ENCODE peak calls at places on chromosomes 13 and 19, in nine cellular contexts. W is transverse colon; C is stomach; D is chondrocyte; R is progenitor cell of endocrine pancreas; S is sigmoid colon; J is left lung; Q is CD4-positive, alpha-beta T cell; F is fibroblast of the aortic adventitia. M is an unnamed sample.

GRCh38 chr13:100542546-100543156 is 45.9 kb downstream of the GGACT start:
- DNase-seq in W (no peak), C (no peak), D (no peak), R (no peak), S (peak; percentile 21), J (no peak), Q (no peak), F (peak; percentile 62), M (peak; percentile 88)

GRCh38 chr19:14555918-14556661 is 15.8 kb downstream of the NDUFB7 start:
- DNase-seq in W (no peak), C (no peak), D (no peak), R (no peak), S (no peak), J (no peak), Q (no peak), F (no peak), M (peak; percentile 43)

GRCh38 chr19:7500811-7501450 is 12.1 kb upstream of the PEX11G start:
- DNase-seq in W (peak; percentile 74), C (peak; percentile 72), D (no peak), R (peak; percentile 72), S (no peak), J (no peak), Q (no peak), F (no peak), M (no peak)

GRCh38 chr19:41530761-41531301 is 45.1 kb upstream of the CEACAM21 start:
- DNase-seq in W (no peak), C (no peak), D (no peak), R (no peak), S (no peak), J (peak; percentile 52), Q (no peak), F (no peak), M (peak; percentile 27)

GRCh38 chr19:54096642-54097106 is 3.9 kb downstream of the OSCAR start:
- DNase-seq in W (peak; percentile 42), C (no peak), D (peak; percentile 37), R (no peak), S (peak; percentile 68), J (peak; percentile 42), Q (no peak), F (peak; percentile 59), M (peak; percentile 58)

GRCh38 chr13:113446488-113446854 is 6.8 kb downstream of the ADPRHL1 start:
- DNase-seq in W (no peak), C (no peak), D (no peak), R (no peak), S (no peak), J (no peak), Q (no peak), F (no peak), M (no peak)

GRCh38 chr19:55005684-55006488 is 32.2 kb downstream of the GP6 start:
- DNase-seq in W (no peak), C (no peak), D (no peak), R (no peak), S (no peak), J (peak; percentile 40), Q (peak; percentile 14), F (no peak), M (peak; percentile 2)

GRCh38 chr19:22332924-22333323 is 46.7 kb downstream of the ZNF729 start:
- DNase-seq in W (no peak), C (no peak), D (no peak), R (no peak), S (no peak), J (no peak), Q (no peak), F (no peak), M (peak; percentile 2)

GRCh38 chr13:108342369-108343289 is 73.1 kb downstream of the TNFSF13B start:
- DNase-seq in W (no peak), C (no peak), D (no peak), R (no peak), S (no peak), J (no peak), Q (no peak), F (peak; percentile 52), M (peak; percentile 78)

GRCh38 chr13:112844879-112845278 is 124.1 kb upstream of the MCF2L start:
- DNase-seq in W (no peak), C (no peak), D (no peak), R (no peak), S (no peak), J (no peak), Q (no peak), F (no peak), M (no peak)

GRCh38 chr19:32543107-32543900 is 37.7 kb upstream of the PDCD5 start:
- DNase-seq in W (no peak), C (no peak), D (no peak), R (no peak), S (no peak), J (no peak), Q (no peak), F (no peak), M (peak; percentile 22)

GRCh38 chr19:44303976-44304568 is 753 bp downstream of the ZNF235 start:
- DNase-seq in W (peak; percentile 12), C (no peak), D (no peak), R (no peak), S (no peak), J (no peak), Q (no peak), F (no peak), M (no peak)

GRCh38 chr13:27869436-27870090 is 50.2 kb upstream of the PDX1 start:
- DNase-seq in W (no peak), C (no peak), D (no peak), R (no peak), S (no peak), J (no peak), Q (no peak), F (no peak), M (no peak)

DNA sequence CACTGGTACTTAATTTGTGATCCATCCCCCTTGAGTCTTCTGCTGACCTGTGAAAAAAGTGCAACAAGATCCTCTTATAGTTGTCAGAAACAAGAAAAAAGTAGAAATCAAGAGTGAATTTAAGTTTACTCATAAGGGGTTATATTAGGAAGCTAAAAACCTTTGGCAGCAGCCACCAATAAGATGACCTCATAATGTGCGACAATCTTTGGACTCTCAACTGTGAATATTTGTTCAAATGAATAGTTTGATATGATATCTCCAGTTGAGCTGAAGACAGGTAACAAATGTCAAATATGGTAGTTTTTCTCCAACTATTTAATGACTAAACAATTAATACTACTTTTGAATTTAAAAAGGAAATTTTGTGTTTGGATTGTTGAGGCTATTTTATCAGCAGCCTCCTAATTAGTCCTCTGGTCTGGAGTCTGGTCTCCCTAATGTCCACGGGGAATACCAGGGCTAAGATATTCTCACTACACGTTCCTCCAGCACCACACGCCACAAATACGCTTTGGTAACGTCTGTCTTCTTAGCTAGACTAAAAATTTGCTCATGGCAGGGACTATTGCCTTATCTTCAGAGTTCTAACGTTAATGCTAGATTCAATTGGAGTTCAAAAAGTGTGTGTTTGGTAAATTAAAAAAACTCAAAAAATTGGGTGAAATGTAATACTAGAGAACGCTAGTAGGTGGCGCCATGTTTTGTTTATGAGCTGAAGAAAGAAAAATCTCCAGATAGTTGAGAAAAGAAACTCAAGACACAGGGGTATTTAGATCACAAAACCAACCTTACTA is 51.0 kb upstream of the PDX1 start:
- DNase-seq in W (no peak), C (no peak), D (no peak), R (no peak), S (no peak), J (no peak), Q (no peak), F (peak; percentile 32), M (peak; percentile 36)
- TF ChIP-seq CTCF in W (peak; percentile 46), C (peak; percentile 43), D (peak; percentile 79), R (peak; percentile 65), S (no peak), J (peak; percentile 9), Q (peak; percentile 44), F (peak; percentile 59), M (peak; percentile 61)

GRCh38 chr19:40369797-40370196 is 20.2 kb downstream of the HIPK4 start:
- DNase-seq in W (no peak), C (no peak), D (no peak), R (no peak), S (no peak), J (no peak), Q (no peak), F (no peak), M (no peak)

GRCh38 chr19:40365010-40365409 is 16.5 kb downstream of the PLD3 start:
- DNase-seq in W (no peak), C (no peak), D (no peak), R (no peak), S (no peak), J (no peak), Q (no peak), F (no peak), M (no peak)

GRCh38 chr19:40367577-40368434 is 19.3 kb downstream of the PLD3 start:
- DNase-seq in W (no peak), C (no peak), D (no peak), R (no peak), S (no peak), J (no peak), Q (no peak), F (no peak), M (no peak)

GRCh38 chr19:40365613-40366401 is 17.3 kb downstream of the PLD3 start:
- DNase-seq in W (peak; percentile 50), C (peak; percentile 54), D (no peak), R (peak; percentile 88), S (peak; percentile 84), J (peak; percentile 78), Q (no peak), F (peak; percentile 43), M (peak; percentile 85)

GRCh38 chr19:40366697-40367561 is 18.4 kb downstream of the PLD3 start:
- DNase-seq in W (no peak), C (no peak), D (no peak), R (peak; percentile 60), S (no peak), J (peak; percentile 73), Q (no peak), F (no peak), M (peak; percentile 34)
- TF ChIP-seq CTCF in W (no peak), C (no peak), D (peak; percentile 42), R (no peak), S (no peak), J (no peak), Q (no peak), F (no peak), M (no peak)

DNA sequence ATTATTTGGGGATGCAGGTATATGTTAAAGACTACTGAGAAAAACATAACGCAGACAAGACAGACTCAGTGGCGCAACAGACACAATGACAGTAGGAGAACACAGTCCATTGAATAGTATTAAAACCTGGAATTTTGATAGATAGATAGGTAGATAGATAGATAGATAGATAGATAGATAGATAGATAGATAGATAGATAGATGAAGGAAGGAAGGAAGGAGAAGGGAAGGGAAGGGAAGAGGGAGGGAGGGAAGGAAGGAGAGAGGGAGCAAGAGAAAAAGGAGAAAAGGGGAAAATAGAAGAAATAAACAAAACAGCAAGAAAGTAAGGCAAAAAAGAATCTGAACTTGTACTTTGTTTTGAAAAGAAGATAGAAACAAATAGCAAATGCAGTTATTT is 404.5 kb downstream of the FOXO1 start:
- DNase-seq in W (no peak), C (no peak), D (no peak), R (no peak), S (no peak), J (no peak), Q (no peak), F (no peak), M (no peak)
- TF ChIP-seq CTCF in W (no peak), C (no peak), D (no peak), R (no peak), S (no peak), J (no peak), Q (no peak), F (no peak), M (no peak)

GRCh38 chr19:40191836-40192646 is 815 bp downstream of the MAP3K10 start:
- DNase-seq in W (peak; percentile 37), C (no peak), D (no peak), R (peak; percentile 48), S (peak; percentile 70), J (no peak), Q (no peak), F (peak; percentile 10), M (peak; percentile 15)
- TF ChIP-seq CTCF in W (no peak), C (no peak), D (peak; percentile 44), R (peak; percentile 32), S (no peak), J (no peak), Q (no peak), F (no peak), M (no peak)

GRCh38 chr13:109427695-109428094 is 358.7 kb downstream of the IRS2 start:
- DNase-seq in W (no peak), C (no peak), D (no peak), R (no peak), S (no peak), J (no peak), Q (no peak), F (no peak), M (no peak)
- TF ChIP-seq CTCF in W (no peak), C (no peak), D (peak; percentile 26), R (peak; percentile 28), S (no peak), J (no peak), Q (peak; percentile 23), F (no peak), M (no peak)

M was measured in choroid plexus epithelial cell.